ENCODE peak calls at places on chromosome 11, in six cellular contexts. One of them, this sample, is unnamed.

GRCh38 chr11:76587810-76588454 is 82.6 kb downstream of the LRRC32 start:
- DNase-seq in left ventricle myocardium superior: no peak
- DNase-seq in stimulated activated CD4-positive, alpha-beta T cell treated with anti-CD3 and anti-CD28 coated beads, Interleukin-1b, Interleukin-23, amount 100 ng/mL, for 48 hours: no peak
- DNase-seq in psoas muscle: no peak
- DNase-seq in NCI-H345: no peak
- DNase-seq in ACHN: no peak
- DNase-seq in this sample: no peak

GRCh38 chr11:126645206-126645605 is 289.7 kb downstream of the ST3GAL4 start:
- DNase-seq in left ventricle myocardium superior: no peak
- DNase-seq in stimulated activated CD4-positive, alpha-beta T cell treated with anti-CD3 and anti-CD28 coated beads, Interleukin-1b, Interleukin-23, amount 100 ng/mL, for 48 hours: no peak
- DNase-seq in psoas muscle: no peak
- DNase-seq in NCI-H345: no peak
- DNase-seq in ACHN: no peak
- DNase-seq in this sample: no peak

GRCh38 chr11:64765841-64766682 is 6.3 kb upstream of the PYGM start:
- DNase-seq in left ventricle myocardium superior: peak; percentile 39
- DNase-seq in stimulated activated CD4-positive, alpha-beta T cell treated with anti-CD3 and anti-CD28 coated beads, Interleukin-1b, Interleukin-23, amount 100 ng/mL, for 48 hours: no peak
- DNase-seq in psoas muscle: peak; percentile 23
- DNase-seq in NCI-H345: no peak
- DNase-seq in ACHN: no peak
- DNase-seq in this sample: no peak

GRCh38 chr11:70618471-70619101 is 220.3 kb downstream of the CTTN start:
- DNase-seq in left ventricle myocardium superior: no peak
- DNase-seq in stimulated activated CD4-positive, alpha-beta T cell treated with anti-CD3 and anti-CD28 coated beads, Interleukin-1b, Interleukin-23, amount 100 ng/mL, for 48 hours: no peak
- DNase-seq in psoas muscle: no peak
- DNase-seq in NCI-H345: no peak
- DNase-seq in ACHN: no peak
- DNase-seq in this sample: no peak

GRCh38 chr11:61507962-61508824 is at the start of gene LRRC10B:
- DNase-seq in left ventricle myocardium superior: peak; percentile 46
- DNase-seq in stimulated activated CD4-positive, alpha-beta T cell treated with anti-CD3 and anti-CD28 coated beads, Interleukin-1b, Interleukin-23, amount 100 ng/mL, for 48 hours: peak; percentile 49
- DNase-seq in psoas muscle: peak; percentile 33
- DNase-seq in NCI-H345: peak; percentile 87
- DNase-seq in ACHN: no peak
- DNase-seq in this sample: no peak

GRCh38 chr11:117199061-117199915 is at the start of gene TAGLN:
- DNase-seq in left ventricle myocardium superior: peak; percentile 84
- DNase-seq in stimulated activated CD4-positive, alpha-beta T cell treated with anti-CD3 and anti-CD28 coated beads, Interleukin-1b, Interleukin-23, amount 100 ng/mL, for 48 hours: no peak
- DNase-seq in psoas muscle: peak; percentile 71
- DNase-seq in NCI-H345: no peak
- DNase-seq in ACHN: peak; percentile 68
- DNase-seq in this sample: peak; percentile 73

GRCh38 chr11:65854161-65854592 is 3.8 kb downstream of the CFL1 start:
- DNase-seq in left ventricle myocardium superior: peak; percentile 3
- DNase-seq in stimulated activated CD4-positive, alpha-beta T cell treated with anti-CD3 and anti-CD28 coated beads, Interleukin-1b, Interleukin-23, amount 100 ng/mL, for 48 hours: no peak
- DNase-seq in psoas muscle: no peak
- DNase-seq in NCI-H345: no peak
- DNase-seq in ACHN: no peak
- DNase-seq in this sample: no peak

GRCh38 chr11:75320046-75320618 is 31.3 kb downstream of the ARRB1 start:
- DNase-seq in left ventricle myocardium superior: peak; percentile 38
- DNase-seq in stimulated activated CD4-positive, alpha-beta T cell treated with anti-CD3 and anti-CD28 coated beads, Interleukin-1b, Interleukin-23, amount 100 ng/mL, for 48 hours: no peak
- DNase-seq in psoas muscle: no peak
- DNase-seq in NCI-H345: no peak
- DNase-seq in ACHN: no peak
- DNase-seq in this sample: no peak

GRCh38 chr11:18772211-18772610 is 19.4 kb downstream of the PTPN5 start:
- DNase-seq in left ventricle myocardium superior: no peak
- DNase-seq in stimulated activated CD4-positive, alpha-beta T cell treated with anti-CD3 and anti-CD28 coated beads, Interleukin-1b, Interleukin-23, amount 100 ng/mL, for 48 hours: no peak
- DNase-seq in psoas muscle: no peak
- DNase-seq in NCI-H345: no peak
- DNase-seq in ACHN: no peak
- DNase-seq in this sample: no peak

This sample was measured in gastrocnemius medialis.